ENCODE peak calls at places on chromosome 1, in nine cellular contexts. O is stomach; B is activated effector memory CD4-positive, alpha-beta T cell treated with anti-CD3 and anti-CD28 coated beads, Interleukin-2, amount 50 U/mL, for 16 hours; Q is stimulated activated CD4-positive, alpha-beta T cell treated with anti-CD3 and anti-CD28 coated beads, Interleukin-2, amount 100 ng/mL, for 24 hours; Y is GM23248; F is activated B cell treated with CpG ODN at 0.5 μM for 24 hours; R is activated gamma-delta T cell treated with Interleukin-2 at 50 U/mL for 16 hours; N is MCF 10A; A is aorta. C is an unnamed sample.

GRCh38 chr1:163379801-163380200 is 58.0 kb downstream of the NUF2 start:
- DNase-seq in Q (no peak), A (no peak), R (no peak), O (no peak), N (no peak), B (no peak), F (no peak), Y (no peak), C (no peak)

GRCh38 chr1:46612937-46613660 is 3.5 kb downstream of the MOB3C start:
- DNase-seq in R (no peak), O (no peak), F (no peak), B (no peak), Y (no peak), A (peak), N (no peak), Q (no peak), C (no peak)

GRCh38 chr1:30740952-30741894 is 16.4 kb downstream of the LAPTM5 start:
- DNase-seq in F (no peak), Y (no peak), A (no peak), Q (no peak), O (no peak), N (peak), B (no peak), R (no peak), C (no peak)

GRCh38 chr1:21302747-21303715 is 12.8 kb upstream of the ECE1 start:
- DNase-seq in Y (peak), F (no peak), O (no peak), N (peak), A (no peak), Q (no peak), B (no peak), R (no peak), C (no peak)

GRCh38 chr1:174406421-174406820 is 41.3 kb upstream of the GPR52 start:
- DNase-seq in O (no peak), N (peak), F (no peak), R (no peak), B (no peak), Y (no peak), Q (no peak), A (no peak), C (no peak)

GRCh38 chr1:160742428-160743127 is 3.5 kb downstream of the SLAMF7 start:
- DNase-seq in R (no peak), Q (no peak), O (no peak), N (no peak), B (no peak), F (no peak), A (no peak), Y (no peak), C (no peak)

GRCh38 chr1:83495560-83495959 is 503.4 kb downstream of the TTLL7 start:
- DNase-seq in A (no peak), N (no peak), Q (no peak), O (no peak), B (no peak), R (no peak), Y (no peak), F (no peak), C (no peak)

GRCh38 chr1:111399792-111400610 is 27.5 kb downstream of the OVGP1 start:
- DNase-seq in A (no peak), F (no peak), Y (peak), Q (peak), O (peak), N (peak), R (peak), B (peak), C (peak)

GRCh38 chr1:166353162-166353561 is 186.4 kb upstream of the FAM78B start:
- DNase-seq in F (no peak), N (no peak), Y (no peak), R (no peak), B (no peak), Q (no peak), O (no peak), A (no peak), C (no peak)

GRCh38 chr1:41416552-41417334 is 55.5 kb downstream of the FOXO6 start:
- DNase-seq in Y (peak), F (peak), O (peak), B (peak), N (peak), R (peak), A (peak), Q (peak), C (peak)

GRCh38 chr1:4057603-4058002 is 157.5 kb upstream of the C1orf174 start:
- DNase-seq in A (peak), Y (no peak), O (no peak), F (no peak), Q (no peak), R (no peak), B (no peak), N (no peak), C (no peak)

GRCh38 chr1:153023109-153023508 is 7.9 kb upstream of the SPRR1B start:
- DNase-seq in B (no peak), F (no peak), O (no peak), A (no peak), Q (no peak), Y (no peak), N (no peak), R (no peak), C (no peak)

GRCh38 chr1:93446837-93447451 is 974 bp upstream of the FNBP1L start:
- DNase-seq in F (no peak), B (no peak), Y (peak), O (peak), A (no peak), N (peak), Q (peak), R (no peak), C (no peak)

GRCh38 chr1:222880586-222880985 is 65.7 kb downstream of the DISP1 start:
- DNase-seq in Q (peak), R (no peak), F (no peak), Y (peak), A (no peak), N (peak), O (no peak), B (no peak), C (no peak)

GRCh38 chr1:74780600-74780999 is 47.6 kb downstream of the TYW3 start:
- DNase-seq in R (no peak), F (no peak), A (no peak), N (no peak), Y (no peak), O (no peak), B (no peak), Q (no peak), C (no peak)

GRCh38 chr1:235045034-235045690 is 83.5 kb downstream of the TOMM20 start:
- DNase-seq in Y (peak), N (no peak), Q (no peak), A (no peak), R (no peak), B (no peak), O (no peak), F (no peak), C (no peak)

GRCh38 chr1:234667891-234668576 is 58.1 kb upstream of the IRF2BP2 start:
- DNase-seq in N (no peak), Y (no peak), B (no peak), Q (no peak), R (no peak), F (no peak), O (no peak), A (no peak), C (no peak)

GRCh38 chr1:11704691-11705475 is 13.4 kb downstream of the DRAXIN start:
- DNase-seq in R (no peak), O (no peak), Y (no peak), B (no peak), N (no peak), F (no peak), Q (no peak), A (no peak), C (no peak)

GRCh38 chr1:78651247-78651646 is 1.6 kb downstream of the IFI44 start:
- DNase-seq in O (no peak), R (no peak), F (no peak), B (peak), N (no peak), Y (no peak), Q (peak), A (no peak), C (peak)

GRCh38 chr1:232250410-232250809 is 379.5 kb downstream of the SIPA1L2 start:
- DNase-seq in N (no peak), F (no peak), Y (no peak), A (no peak), O (no peak), B (no peak), Q (no peak), R (no peak), C (no peak)

GRCh38 chr1:165897326-165898303 is 70.2 kb downstream of the UCK2 start:
- DNase-seq in F (no peak), B (no peak), Q (no peak), O (no peak), A (no peak), R (no peak), N (peak), Y (peak), C (no peak)

GRCh38 chr1:46277658-46278373 is 25.6 kb downstream of the LRRC41 start:
- DNase-seq in N (no peak), B (no peak), A (no peak), R (no peak), Y (no peak), Q (no peak), O (no peak), F (no peak), C (no peak)

GRCh38 chr1:9400425-9401079 is 107.9 kb downstream of the SPSB1 start:
- DNase-seq in B (peak), A (no peak), Q (no peak), F (no peak), Y (no peak), R (peak), N (no peak), O (peak), C (no peak)

GRCh38 chr1:27538793-27539192 is 48.8 kb upstream of the WASF2 start:
- DNase-seq in R (no peak), Q (no peak), F (no peak), B (no peak), Y (peak), A (no peak), O (no peak), N (peak), C (no peak)

GRCh38 chr1:95115708-95116137 is 1.4 kb upstream of the TLCD4 start:
- DNase-seq in A (no peak), O (no peak), Y (no peak), R (no peak), Q (no peak), B (no peak), N (peak), F (no peak), C (no peak)

GRCh38 chr1:59415876-59416275 is 119.0 kb downstream of the FGGY start:
- DNase-seq in O (no peak), R (no peak), Q (no peak), A (no peak), F (no peak), B (no peak), Y (peak), N (no peak), C (no peak)

GRCh38 chr1:89810302-89810701 is 10.5 kb upstream of the LRRC8D start:
- DNase-seq in O (no peak), N (no peak), Y (no peak), A (no peak), Q (no peak), F (no peak), B (no peak), R (no peak), C (no peak)

GRCh38 chr1:222243902-222244301 is 304.0 kb downstream of the HHIPL2 start:
- DNase-seq in F (no peak), N (peak), A (no peak), O (no peak), B (no peak), R (no peak), Q (no peak), Y (no peak), C (no peak)

GRCh38 chr1:116671835-116672234 is 4.3 kb upstream of the IGSF3 start:
- DNase-seq in F (no peak), B (no peak), Y (no peak), A (no peak), N (no peak), Q (no peak), O (no peak), R (no peak), C (no peak)

GRCh38 chr1:212712451-212713303 is 13.0 kb upstream of the BATF3 start:
- DNase-seq in N (no peak), B (no peak), Q (no peak), A (no peak), F (no peak), Y (peak), R (no peak), O (no peak), C (no peak)

GRCh38 chr1:242454262-242455051 is 70.0 kb downstream of the PLD5 start:
- DNase-seq in N (peak), B (no peak), F (no peak), O (no peak), R (no peak), A (no peak), Q (no peak), Y (peak), C (peak)

GRCh38 chr1:208086116-208086515 is 158.1 kb downstream of the PLXNA2 start:
- DNase-seq in Y (peak), O (no peak), B (no peak), Q (no peak), N (no peak), A (no peak), F (no peak), R (no peak), C (no peak)

GRCh38 chr1:65688848-65689247 is 103.8 kb upstream of the PDE4B start:
- DNase-seq in R (no peak), Q (no peak), F (no peak), B (no peak), O (no peak), A (no peak), Y (peak), N (no peak), C (no peak)